ENCODE peak calls at places on chromosomes 2 and 18, in seven cellular contexts. T, N, Y, W, R, X and E are unnamed samples.

GRCh38 chr18:58229162-58229561 is 185.1 kb downstream of the NEDD4L start:
- DNase-seq in T (no peak), N (no peak), Y (no peak), W (no peak), R (no peak), X (no peak), E (no peak)

GRCh38 chr18:304887-305529 is 37.2 kb upstream of the THOC1 start:
- DNase-seq in T (no peak), N (no peak), Y (no peak), W (no peak), R (no peak), X (no peak), E (no peak)

GRCh38 chr2:158097481-158097880 is 4.2 kb upstream of the UPP2 start:
- DNase-seq in T (no peak), N (no peak), Y (no peak), W (no peak), R (no peak), X (no peak), E (no peak)

GRCh38 chr2:129888896-129889295 is 90.6 kb upstream of the RAB6C start:
- DNase-seq in T (no peak), N (no peak), Y (no peak), W (no peak), R (no peak), X (peak), E (no peak)

GRCh38 chr2:96815326-96816126 is 542 bp upstream of the CNNM3 start:
- DNase-seq in T (peak), N (peak), Y (peak), W (no peak), R (no peak), X (peak), E (peak)

GRCh38 chr2:109247340-109247739 is 118.3 kb downstream of the SH3RF3 start:
- DNase-seq in T (no peak), N (no peak), Y (no peak), W (no peak), R (no peak), X (no peak), E (no peak)

GRCh38 chr2:238238766-238239551 is 879 bp downstream of the HES6 start:
- DNase-seq in T (no peak), N (no peak), Y (no peak), W (peak), R (peak), X (no peak), E (no peak)

GRCh38 chr18:74510770-74511095 is 14.6 kb downstream of the CNDP2 start:
- DNase-seq in T (no peak), N (no peak), Y (no peak), W (no peak), R (no peak), X (no peak), E (no peak)

GRCh38 chr18:62663731-62664336 is 51.5 kb upstream of the PHLPP1 start:
- DNase-seq in T (no peak), N (no peak), Y (no peak), W (no peak), R (no peak), X (peak), E (no peak)

GRCh38 chr18:75376004-75376403 is 51.5 kb downstream of the SMIM21 start:
- DNase-seq in T (no peak), N (no peak), Y (no peak), W (no peak), R (no peak), X (peak), E (no peak)

GRCh38 chr2:68767031-68767961 is 32.7 kb downstream of the ARHGAP25 start:
- DNase-seq in T (no peak), N (no peak), Y (no peak), W (no peak), R (no peak), X (no peak), E (no peak)

GRCh38 chr2:143148757-143149156 is 19.5 kb downstream of the ARHGAP15 start:
- DNase-seq in T (no peak), N (no peak), Y (no peak), W (no peak), R (no peak), X (no peak), E (no peak)

GRCh38 chr2:203328735-203329549 is 748 bp downstream of the ABI2 start:
- DNase-seq in T (no peak), N (peak), Y (peak), W (peak), R (no peak), X (peak), E (no peak)

GRCh38 chr2:209577376-209578357 is 153.8 kb downstream of the MAP2 start:
- DNase-seq in T (no peak), N (no peak), Y (no peak), W (no peak), R (no peak), X (no peak), E (no peak)

GRCh38 chr2:124316875-124317605 is 292.0 kb downstream of the CNTNAP5 start:
- DNase-seq in T (no peak), N (no peak), Y (no peak), W (no peak), R (peak), X (no peak), E (no peak)

GRCh38 chr18:52657063-52657462 is 317.1 kb downstream of the DCC start:
- DNase-seq in T (no peak), N (peak), Y (no peak), W (no peak), R (no peak), X (no peak), E (no peak)

GRCh38 chr2:7837232-7837760 is 844.6 kb upstream of the ID2 start:
- DNase-seq in T (no peak), N (no peak), Y (no peak), W (no peak), R (no peak), X (no peak), E (no peak)

GRCh38 chr18:37452697-37453385 is 112.8 kb downstream of the CELF4 start:
- DNase-seq in T (no peak), N (no peak), Y (no peak), W (no peak), R (no peak), X (no peak), E (no peak)

GRCh38 chr2:46367286-46367685 is 70.1 kb downstream of the EPAS1 start:
- DNase-seq in T (no peak), N (peak), Y (no peak), W (no peak), R (no peak), X (no peak), E (no peak)

GRCh38 chr2:26840937-26841610 is 6.9 kb upstream of the DPYSL5 start:
- DNase-seq in T (no peak), N (no peak), Y (no peak), W (no peak), R (no peak), X (no peak), E (no peak)

GRCh38 chr2:74457549-74458131 is 598 bp upstream of the WBP1 start:
- DNase-seq in T (peak), N (peak), Y (peak), W (peak), R (peak), X (no peak), E (no peak)

GRCh38 chr2:172556284-172557033 is 569 bp downstream of the PDK1 start:
- DNase-seq in T (peak), N (no peak), Y (peak), W (peak), R (no peak), X (peak), E (no peak)

GRCh38 chr2:113770929-113771328 is 14.5 kb upstream of the SLC35F5 start:
- DNase-seq in T (no peak), N (no peak), Y (no peak), W (no peak), R (no peak), X (no peak), E (no peak)

GRCh38 chr2:224400174-224400810 is 1.6 kb downstream of the FAM124B start:
- DNase-seq in T (no peak), N (no peak), Y (no peak), W (no peak), R (no peak), X (no peak), E (no peak)

GRCh38 chr2:8803658-8804379 is 33.6 kb downstream of the KIDINS220 start:
- DNase-seq in T (no peak), N (no peak), Y (peak), W (peak), R (no peak), X (peak), E (no peak)